ENCODE peak calls at places on chromosome 22, in four cellular contexts. One of them, this sample, is unnamed.

GRCh38 chr22:36900880-36901279 is 12.5 kb upstream of the CSF2RB start:
- ATAC-seq in GM12878: peak
- ATAC-seq in HepG2: no peak
- ATAC-seq in activated CD8-positive, alpha-beta memory T cell treated with anti-CD3 and anti-CD28 coated beads, Interleukin-2, amount 10 ng/mL, durations not matched to agents 7 days and 5 days: no peak
- ATAC-seq in this sample: no peak

GRCh38 chr22:37632174-37633081 is 7.0 kb upstream of the SH3BP1 start:
- ATAC-seq in activated CD8-positive, alpha-beta memory T cell treated with anti-CD3 and anti-CD28 coated beads, Interleukin-2, amount 10 ng/mL, durations not matched to agents 7 days and 5 days: peak
- ATAC-seq in HepG2: no peak
- ATAC-seq in GM12878: peak
- ATAC-seq in this sample: no peak

GRCh38 chr22:43512279-43512678 is 100.5 kb downstream of the MPPED1 start:
- ATAC-seq in HepG2: no peak
- ATAC-seq in activated CD8-positive, alpha-beta memory T cell treated with anti-CD3 and anti-CD28 coated beads, Interleukin-2, amount 10 ng/mL, durations not matched to agents 7 days and 5 days: no peak
- ATAC-seq in GM12878: no peak
- ATAC-seq in this sample: no peak

GRCh38 chr22:37741312-37741795 is 44.5 kb downstream of the TRIOBP start:
- ATAC-seq in HepG2: peak
- ATAC-seq in GM12878: no peak
- ATAC-seq in activated CD8-positive, alpha-beta memory T cell treated with anti-CD3 and anti-CD28 coated beads, Interleukin-2, amount 10 ng/mL, durations not matched to agents 7 days and 5 days: no peak
- ATAC-seq in this sample: no peak

GRCh38 chr22:34709641-34710040 is 356.3 kb upstream of the ISX start:
- ATAC-seq in activated CD8-positive, alpha-beta memory T cell treated with anti-CD3 and anti-CD28 coated beads, Interleukin-2, amount 10 ng/mL, durations not matched to agents 7 days and 5 days: no peak
- ATAC-seq in GM12878: no peak
- ATAC-seq in HepG2: no peak
- ATAC-seq in this sample: no peak

GRCh38 chr22:25484498-25484897 is 80.0 kb upstream of the GRK3 start:
- ATAC-seq in HepG2: no peak
- ATAC-seq in activated CD8-positive, alpha-beta memory T cell treated with anti-CD3 and anti-CD28 coated beads, Interleukin-2, amount 10 ng/mL, durations not matched to agents 7 days and 5 days: peak
- ATAC-seq in GM12878: peak
- ATAC-seq in this sample: no peak

GRCh38 chr22:50613291-50613981 is 12.8 kb downstream of the MAPK8IP2 start:
- ATAC-seq in activated CD8-positive, alpha-beta memory T cell treated with anti-CD3 and anti-CD28 coated beads, Interleukin-2, amount 10 ng/mL, durations not matched to agents 7 days and 5 days: no peak
- ATAC-seq in GM12878: no peak
- ATAC-seq in HepG2: peak
- ATAC-seq in this sample: no peak

GRCh38 chr22:31106651-31107205 is 640 bp downstream of the SELENOM start:
- ATAC-seq in activated CD8-positive, alpha-beta memory T cell treated with anti-CD3 and anti-CD28 coated beads, Interleukin-2, amount 10 ng/mL, durations not matched to agents 7 days and 5 days: no peak
- ATAC-seq in HepG2: no peak
- ATAC-seq in GM12878: no peak
- ATAC-seq in this sample: no peak

GRCh38 chr22:45784357-45785277 is 113.0 kb downstream of the ATXN10 start:
- ATAC-seq in activated CD8-positive, alpha-beta memory T cell treated with anti-CD3 and anti-CD28 coated beads, Interleukin-2, amount 10 ng/mL, durations not matched to agents 7 days and 5 days: no peak
- ATAC-seq in GM12878: no peak
- ATAC-seq in HepG2: no peak
- ATAC-seq in this sample: no peak

This sample was measured in stimulated activated memory B cell treated with anti-CD40 and anti-IgM and Interleukin-4, amounts not matched to agents 10 μg/mL and 1 μg/mL and 100 μg/mL, for 72 hours.